ENCODE peak calls at places on chromosomes 11 and 22, in five cellular contexts. M is mesendoderm, W is neural progenitor cell, Y is transverse colon, P is brain microvascular endothelial cell. N is an unnamed sample.

GRCh38 chr11:76762867-76763572 is 20.1 kb upstream of the TSKU start:
- DNase-seq in M (no peak), W (no peak), Y (no peak), P (no peak), N (no peak)

GRCh38 chr11:69044111-69045013 is 4.4 kb upstream of the TPCN2 start:
- DNase-seq in M (peak), W (peak), Y (peak), P (peak), N (no peak)

GRCh38 chr22:36986242-36986821 is 32.9 kb downstream of the TST start:
- DNase-seq in M (peak), W (peak), Y (peak), P (no peak), N (no peak)

GRCh38 chr11:8168485-8169257 is at the start of gene RIC3:
- DNase-seq in M (peak), W (peak), Y (peak), P (no peak), N (no peak)

GRCh38 chr11:100619484-100619883 is 67.6 kb upstream of the ARHGAP42 start:
- DNase-seq in M (peak), W (no peak), Y (no peak), P (peak), N (no peak)

GRCh38 chr11:107496011-107496410 is 38.4 kb upstream of the CWF19L2 start:
- DNase-seq in M (no peak), W (no peak), Y (no peak), P (peak), N (no peak)

GRCh38 chr11:127644366-127644765 is 643.8 kb upstream of the KIRREL3 start:
- DNase-seq in M (no peak), W (no peak), Y (no peak), P (no peak), N (no peak)

GRCh38 chr22:24205438-24206189 is 24.3 kb downstream of the SUSD2 start:
- DNase-seq in M (no peak), W (no peak), Y (no peak), P (no peak), N (no peak)

GRCh38 chr11:79040348-79040747 is 400.5 kb downstream of the TENM4 start:
- DNase-seq in M (no peak), W (no peak), Y (no peak), P (no peak), N (no peak)

GRCh38 chr11:8340299-8340698 is 76.6 kb upstream of the LMO1 start:
- DNase-seq in M (no peak), W (no peak), Y (no peak), P (no peak), N (no peak)

GRCh38 chr22:29887358-29887757 is 4.4 kb downstream of the MTMR3 start:
- DNase-seq in M (no peak), W (no peak), Y (no peak), P (no peak), N (no peak)

GRCh38 chr11:124278261-124278660 is 22.1 kb downstream of the OR8G5 start:
- DNase-seq in M (no peak), W (no peak), Y (no peak), P (no peak), N (no peak)

GRCh38 chr11:111476366-111476765 is 35.8 kb downstream of the BTG4 start:
- DNase-seq in M (no peak), W (no peak), Y (no peak), P (no peak), N (no peak)

GRCh38 chr11:32870676-32871075 is 21.9 kb upstream of the QSER1 start:
- DNase-seq in M (peak), W (peak), Y (no peak), P (no peak), N (no peak)

GRCh38 chr11:73317803-73318202 is 9.7 kb downstream of the ARHGEF17 start:
- DNase-seq in M (no peak), W (no peak), Y (no peak), P (no peak), N (no peak)

GRCh38 chr11:35111171-35112055 is 27.6 kb upstream of the CD44 start:
- DNase-seq in M (no peak), W (no peak), Y (peak), P (peak), N (no peak)

GRCh38 chr11:110305169-110306018 is 9.0 kb upstream of the RDX start:
- DNase-seq in M (no peak), W (no peak), Y (no peak), P (no peak), N (no peak)

GRCh38 chr11:100515087-100515486 is 172.0 kb upstream of the ARHGAP42 start:
- DNase-seq in M (peak), W (peak), Y (no peak), P (peak), N (no peak)

GRCh38 chr22:40418366-40419201 is 48.2 kb downstream of the SGSM3 start:
- DNase-seq in M (no peak), W (peak), Y (peak), P (no peak), N (no peak)

GRCh38 chr11:14460147-14460546 is 39.5 kb downstream of the COPB1 start:
- DNase-seq in M (no peak), W (no peak), Y (no peak), P (no peak), N (no peak)

GRCh38 chr11:61362542-61362875 is 335 bp downstream of the TMEM138 start:
- DNase-seq in M (no peak), W (no peak), Y (no peak), P (peak), N (no peak)

GRCh38 chr11:108069947-108070346 is 51.4 kb upstream of the ACAT1 start:
- DNase-seq in M (no peak), W (no peak), Y (no peak), P (peak), N (peak)

GRCh38 chr22:19287889-19288288 is 3.6 kb downstream of the CLTCL1 start:
- DNase-seq in M (peak), W (no peak), Y (no peak), P (peak), N (no peak)

GRCh38 chr22:28582806-28583205 is 96.8 kb downstream of the TTC28 start:
- DNase-seq in M (peak), W (no peak), Y (no peak), P (peak), N (no peak)

GRCh38 chr11:24311974-24312373 is 184.9 kb upstream of the LUZP2 start:
- DNase-seq in M (no peak), W (no peak), Y (no peak), P (no peak), N (no peak)

GRCh38 chr22:20531404-20532181 is 24.2 kb downstream of the MED15 start:
- DNase-seq in M (peak), W (peak), Y (peak), P (peak), N (no peak)
- H3K4me3 ChIP-seq in M (no peak), W (no peak), Y (no peak), P (no peak), N (no peak)

GRCh38 chr11:86039094-86039493 is 29.8 kb downstream of the PICALM start:
- DNase-seq in M (no peak), W (no peak), Y (no peak), P (no peak), N (no peak)

GRCh38 chr11:86043765-86044534 is 24.9 kb downstream of the PICALM start:
- DNase-seq in M (no peak), W (no peak), Y (no peak), P (no peak), N (no peak)

GRCh38 chr11:86046111-86046510 is 22.8 kb downstream of the PICALM start:
- DNase-seq in M (no peak), W (no peak), Y (no peak), P (no peak), N (no peak)

GRCh38 chr11:86040919-86041318 is 28.0 kb downstream of the PICALM start:
- DNase-seq in M (no peak), W (no peak), Y (no peak), P (no peak), N (no peak)

GRCh38 chr11:86041975-86042378 is 26.9 kb downstream of the PICALM start:
- DNase-seq in M (peak), W (peak), Y (peak), P (peak), N (peak)
- H3K4me3 ChIP-seq in M (no peak), W (no peak), Y (no peak), P (no peak), N (no peak)

DNA sequence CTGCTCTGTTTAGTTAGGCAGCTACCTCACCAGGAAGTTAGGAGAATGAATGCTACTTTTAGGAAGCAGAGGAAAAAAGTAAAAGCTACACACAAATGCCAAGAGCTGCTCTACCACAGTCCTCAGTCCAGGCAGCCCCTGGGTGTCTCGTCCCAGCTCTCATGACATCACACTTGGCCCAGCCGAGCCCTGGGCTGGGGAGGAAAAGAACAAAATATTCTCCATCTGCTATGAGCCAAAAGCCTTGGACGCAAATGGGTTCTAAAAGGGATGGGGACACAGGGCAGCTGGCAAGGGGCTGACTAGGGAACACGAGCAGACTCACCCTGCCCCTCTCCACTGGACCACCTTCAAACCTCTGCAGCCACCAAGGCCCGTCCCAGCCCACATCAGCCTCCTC is 26.1 kb downstream of the TMEM184B start:
- DNase-seq in M (no peak), W (no peak), Y (no peak), P (no peak), N (no peak)
- H3K4me3 ChIP-seq in M (no peak), W (no peak), Y (no peak), P (no peak), N (no peak)

GRCh38 chr11:47523491-47524199 is 29.3 kb downstream of the CELF1 start:
- DNase-seq in M (peak), W (no peak), Y (no peak), P (peak), N (no peak)
- H3K4me3 ChIP-seq in M (no peak), W (no peak), Y (peak), P (no peak), N (no peak)

GRCh38 chr22:44330727-44331660 is 18.2 kb upstream of the SHISAL1 start:
- DNase-seq in M (no peak), W (peak), Y (no peak), P (no peak), N (no peak)
- H3K4me3 ChIP-seq in M (peak), W (peak), Y (peak), P (no peak), N (no peak)

GRCh38 chr11:92796744-92797143 is 172.7 kb upstream of the MTNR1B start:
- DNase-seq in M (no peak), W (no peak), Y (no peak), P (no peak), N (no peak)
- H3K4me3 ChIP-seq in M (no peak), W (no peak), Y (no peak), P (no peak), N (no peak)

DNA sequence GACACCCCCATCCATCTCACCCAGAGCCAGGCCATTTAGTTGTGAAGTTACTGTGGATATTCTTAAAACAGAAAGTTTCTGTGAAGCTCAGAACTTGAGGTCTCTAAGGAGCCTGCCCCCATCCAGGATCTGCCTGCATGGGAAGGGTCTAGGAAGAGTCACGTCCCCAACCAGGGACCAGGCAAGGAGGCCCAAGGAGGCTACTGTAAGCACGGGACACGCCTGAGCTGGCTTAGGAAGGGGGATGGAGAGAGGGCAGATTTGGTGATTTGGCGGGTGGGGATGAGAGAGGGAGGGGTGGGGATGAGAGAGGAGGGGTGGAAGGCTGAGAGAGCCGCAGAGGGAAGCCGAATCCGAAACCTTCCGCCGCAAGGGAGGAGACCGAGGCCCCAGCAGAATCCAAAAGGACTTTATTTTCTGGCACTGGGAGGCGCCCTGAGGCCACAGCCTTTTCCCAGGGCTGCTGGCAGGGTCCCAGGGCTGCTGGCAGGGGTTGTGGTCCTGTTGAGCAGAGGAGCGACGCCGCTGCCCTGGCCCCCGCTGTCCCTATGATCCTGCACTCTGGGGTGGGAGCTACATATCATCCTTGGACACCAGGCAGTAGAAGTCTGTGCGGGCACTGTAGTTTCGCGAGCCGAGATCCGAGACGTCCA is 9.3 kb downstream of the SIGIRR start:
- DNase-seq in M (no peak), W (no peak), Y (no peak), P (no peak), N (no peak)
- H3K4me3 ChIP-seq in M (no peak), W (no peak), Y (no peak), P (no peak), N (no peak)